ENCODE peak calls at places on chromosomes 3 and 15, in four cellular contexts. One of them, this sample, is unnamed. For H3K4me1, the result is how much of the 10 kb centered on the place peaks cover.

GRCh38 chr15:101198820-101199219 is 53.0 kb downstream of the CHSY1 start:
- DNase-seq in heart left ventricle: no peak
- DNase-seq in ascending aorta: no peak
- DNase-seq in upper lobe of left lung: no peak
- DNase-seq in this sample: no peak

GRCh38 chr3:23761440-23761896 is 44.3 kb upstream of the UBE2E1 start:
- DNase-seq in heart left ventricle: no peak
- DNase-seq in ascending aorta: no peak
- DNase-seq in upper lobe of left lung: no peak
- DNase-seq in this sample: no peak

GRCh38 chr15:98657721-98658120 is 9.4 kb downstream of the IGF1R start:
- DNase-seq in heart left ventricle: no peak
- DNase-seq in ascending aorta: no peak
- DNase-seq in upper lobe of left lung: no peak
- DNase-seq in this sample: no peak

GRCh38 chr3:67791620-67792019 is 137.2 kb upstream of the SUCLG2 start:
- DNase-seq in heart left ventricle: no peak
- DNase-seq in ascending aorta: no peak
- DNase-seq in upper lobe of left lung: no peak
- DNase-seq in this sample: no peak

GRCh38 chr3:171776411-171776810 is 33.9 kb downstream of the PLD1 start:
- DNase-seq in heart left ventricle: no peak
- DNase-seq in ascending aorta: no peak
- DNase-seq in upper lobe of left lung: no peak
- DNase-seq in this sample: no peak

GRCh38 chr3:156395961-156396700 is 158.8 kb downstream of the SSR3 start:
- DNase-seq in heart left ventricle: no peak
- DNase-seq in ascending aorta: no peak
- DNase-seq in upper lobe of left lung: no peak
- DNase-seq in this sample: no peak

GRCh38 chr3:14689247-14689980 is 14.5 kb downstream of the C3orf20 start:
- DNase-seq in heart left ventricle: no peak
- DNase-seq in ascending aorta: no peak
- DNase-seq in upper lobe of left lung: no peak
- DNase-seq in this sample: no peak

GRCh38 chr3:38755130-38755529 is 60.9 kb downstream of the SCN10A start:
- DNase-seq in heart left ventricle: no peak
- DNase-seq in ascending aorta: no peak
- DNase-seq in upper lobe of left lung: no peak
- DNase-seq in this sample: no peak

GRCh38 chr3:184551103-184551502 is 10.5 kb upstream of the EPHB3 start:
- DNase-seq in heart left ventricle: no peak
- DNase-seq in ascending aorta: no peak
- DNase-seq in upper lobe of left lung: peak
- DNase-seq in this sample: no peak

GRCh38 chr3:169297214-169297613 is 366.3 kb downstream of the MECOM start:
- DNase-seq in heart left ventricle: no peak
- DNase-seq in ascending aorta: no peak
- DNase-seq in upper lobe of left lung: no peak
- DNase-seq in this sample: no peak

GRCh38 chr3:169300436-169300835 is 363.1 kb downstream of the MECOM start:
- DNase-seq in heart left ventricle: no peak
- DNase-seq in ascending aorta: no peak
- DNase-seq in upper lobe of left lung: no peak
- DNase-seq in this sample: no peak

GRCh38 chr3:169299897-169300296 is 363.6 kb downstream of the MECOM start:
- DNase-seq in heart left ventricle: no peak
- DNase-seq in ascending aorta: no peak
- DNase-seq in upper lobe of left lung: no peak
- DNase-seq in this sample: no peak

GRCh38 chr3:169298247-169298992 is 365.1 kb downstream of the MECOM start:
- DNase-seq in heart left ventricle: no peak
- DNase-seq in ascending aorta: no peak
- DNase-seq in upper lobe of left lung: no peak
- DNase-seq in this sample: no peak

GRCh38 chr3:169299129-169299528 is 364.4 kb downstream of the MECOM start:
- DNase-seq in heart left ventricle: no peak
- DNase-seq in ascending aorta: no peak
- DNase-seq in upper lobe of left lung: peak
- DNase-seq in this sample: no peak
- H3K27ac ChIP-seq in heart left ventricle: peak
- H3K27ac ChIP-seq in ascending aorta: no peak
- H3K27ac ChIP-seq in upper lobe of left lung: peak
- H3K27ac ChIP-seq in this sample: no peak

DNA sequence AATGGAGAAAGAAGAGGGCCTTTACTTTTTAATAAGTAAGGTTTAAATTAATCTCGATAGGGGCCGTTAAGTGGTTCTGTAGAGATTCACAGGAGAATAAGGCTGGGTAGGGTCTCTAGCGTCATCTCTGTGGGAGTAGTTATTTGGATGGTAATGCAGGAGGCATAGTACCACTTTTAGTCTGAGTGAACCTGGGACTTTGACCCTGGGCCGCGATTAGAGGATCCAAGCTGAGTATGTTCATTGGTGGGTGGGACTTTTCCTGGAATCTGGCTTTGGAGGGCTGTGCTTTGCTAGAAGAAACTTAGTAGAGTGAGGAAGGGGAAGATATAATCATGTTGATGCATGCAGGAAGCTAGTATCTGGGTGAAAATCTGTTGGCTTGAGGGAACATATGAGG is 4.0 kb downstream of the LPP start:
- DNase-seq in heart left ventricle: no peak
- DNase-seq in ascending aorta: no peak
- DNase-seq in upper lobe of left lung: no peak
- DNase-seq in this sample: no peak
- H3K4me1 ChIP-seq in heart left ventricle: half or more
- H3K4me1 ChIP-seq in ascending aorta: under half
- H3K4me1 ChIP-seq in upper lobe of left lung: half or more
- H3K4me1 ChIP-seq in this sample: half or more

GRCh38 chr3:123448503-123449091 is at the start of gene ADCY5:
- DNase-seq in heart left ventricle: peak
- DNase-seq in ascending aorta: no peak
- DNase-seq in upper lobe of left lung: peak
- DNase-seq in this sample: peak
- H3K27ac ChIP-seq in heart left ventricle: peak
- H3K27ac ChIP-seq in ascending aorta: peak
- H3K27ac ChIP-seq in upper lobe of left lung: peak
- H3K27ac ChIP-seq in this sample: no peak

GRCh38 chr15:47340576-47340920 is 376.8 kb upstream of the SEMA6D start:
- DNase-seq in heart left ventricle: no peak
- DNase-seq in ascending aorta: no peak
- DNase-seq in upper lobe of left lung: no peak
- DNase-seq in this sample: no peak

GRCh38 chr15:47337836-47338235 is 379.5 kb upstream of the SEMA6D start:
- DNase-seq in heart left ventricle: no peak
- DNase-seq in ascending aorta: no peak
- DNase-seq in upper lobe of left lung: no peak
- DNase-seq in this sample: no peak

GRCh38 chr15:47337106-47337505 is 380.2 kb upstream of the SEMA6D start:
- DNase-seq in heart left ventricle: no peak
- DNase-seq in ascending aorta: no peak
- DNase-seq in upper lobe of left lung: no peak
- DNase-seq in this sample: no peak

GRCh38 chr15:47339800-47340575 is 377.3 kb upstream of the SEMA6D start:
- DNase-seq in heart left ventricle: no peak
- DNase-seq in ascending aorta: no peak
- DNase-seq in upper lobe of left lung: no peak
- DNase-seq in this sample: no peak

DNA sequence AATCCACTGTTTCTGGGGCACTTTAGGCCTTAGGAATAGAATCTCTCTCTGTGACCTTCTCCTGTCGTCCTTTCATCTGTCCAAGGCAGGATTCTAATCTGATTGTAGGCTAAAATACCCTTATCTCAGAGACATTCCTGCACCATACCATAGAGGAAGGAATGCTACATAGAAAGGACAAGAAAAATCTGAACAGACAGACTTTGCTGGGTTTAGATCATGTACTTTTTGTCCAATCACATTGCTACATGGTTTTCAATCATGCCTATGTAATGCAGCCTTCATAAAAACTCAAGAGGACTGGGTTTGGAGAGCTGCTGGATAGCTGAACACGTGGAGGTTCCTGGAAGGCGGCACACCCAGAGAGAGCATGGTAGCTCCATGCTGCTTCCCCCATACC is 378.5 kb upstream of the SEMA6D start:
- DNase-seq in heart left ventricle: no peak
- DNase-seq in ascending aorta: no peak
- DNase-seq in upper lobe of left lung: no peak
- DNase-seq in this sample: no peak
- H3K4me1 ChIP-seq in heart left ventricle: under half
- H3K4me1 ChIP-seq in ascending aorta: under half
- H3K4me1 ChIP-seq in upper lobe of left lung: under half
- H3K4me1 ChIP-seq in this sample: under half

GRCh38 chr3:111727843-111728565 is 131.1 kb upstream of the PHLDB2 start:
- DNase-seq in heart left ventricle: no peak
- DNase-seq in ascending aorta: no peak
- DNase-seq in upper lobe of left lung: no peak
- DNase-seq in this sample: no peak
- H3K27ac ChIP-seq in heart left ventricle: no peak
- H3K27ac ChIP-seq in ascending aorta: no peak
- H3K27ac ChIP-seq in upper lobe of left lung: no peak
- H3K27ac ChIP-seq in this sample: no peak

GRCh38 chr3:21059409-21059808 is 691.6 kb downstream of the ZNF385D start:
- DNase-seq in heart left ventricle: no peak
- DNase-seq in ascending aorta: no peak
- DNase-seq in upper lobe of left lung: no peak
- DNase-seq in this sample: no peak

GRCh38 chr3:21056293-21056692 is 694.7 kb downstream of the ZNF385D start:
- DNase-seq in heart left ventricle: no peak
- DNase-seq in ascending aorta: no peak
- DNase-seq in upper lobe of left lung: no peak
- DNase-seq in this sample: no peak

GRCh38 chr3:21049368-21050062 is 701.5 kb downstream of the ZNF385D start:
- DNase-seq in heart left ventricle: no peak
- DNase-seq in ascending aorta: no peak
- DNase-seq in upper lobe of left lung: no peak
- DNase-seq in this sample: no peak

GRCh38 chr3:21054064-21054463 is 696.9 kb downstream of the ZNF385D start:
- DNase-seq in heart left ventricle: no peak
- DNase-seq in ascending aorta: no peak
- DNase-seq in upper lobe of left lung: no peak
- DNase-seq in this sample: no peak

GRCh38 chr3:21055015-21055414 is 696.0 kb downstream of the ZNF385D start:
- DNase-seq in heart left ventricle: peak
- DNase-seq in ascending aorta: no peak
- DNase-seq in upper lobe of left lung: no peak
- DNase-seq in this sample: no peak
- H3K4me1 ChIP-seq in heart left ventricle: under half
- H3K4me1 ChIP-seq in ascending aorta: under half
- H3K4me1 ChIP-seq in upper lobe of left lung: under half
- H3K4me1 ChIP-seq in this sample: under half

DNA sequence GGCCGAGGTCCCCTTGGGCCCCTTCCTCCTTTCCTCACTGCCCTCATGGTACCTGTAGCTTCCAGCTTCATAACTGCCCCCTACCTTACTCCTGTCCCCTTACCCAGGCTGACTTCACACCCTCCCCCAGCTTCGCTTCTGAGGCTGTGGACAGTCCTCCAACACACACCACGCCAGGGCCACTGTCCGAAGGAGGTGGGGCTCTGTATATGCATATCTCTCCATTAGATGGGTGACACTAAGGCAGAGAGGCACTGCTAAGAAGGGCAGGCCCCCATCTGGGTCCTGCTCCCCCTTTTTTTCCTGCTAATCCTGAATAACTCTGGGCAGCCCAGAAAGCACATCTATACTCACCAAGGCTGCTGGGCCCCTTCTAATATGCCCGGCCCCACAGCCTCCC is 1.0 kb upstream of the COL7A1 start:
- DNase-seq in heart left ventricle: no peak
- DNase-seq in ascending aorta: no peak
- DNase-seq in upper lobe of left lung: no peak
- DNase-seq in this sample: no peak
- H3K27ac ChIP-seq in heart left ventricle: peak
- H3K27ac ChIP-seq in ascending aorta: peak
- H3K27ac ChIP-seq in upper lobe of left lung: no peak
- H3K27ac ChIP-seq in this sample: no peak

GRCh38 chr3:124810970-124811369 is 76.2 kb downstream of the ITGB5 start:
- DNase-seq in heart left ventricle: no peak
- DNase-seq in ascending aorta: no peak
- DNase-seq in upper lobe of left lung: no peak
- DNase-seq in this sample: no peak
- H3K4me1 ChIP-seq in heart left ventricle: half or more
- H3K4me1 ChIP-seq in ascending aorta: under half
- H3K4me1 ChIP-seq in upper lobe of left lung: under half
- H3K4me1 ChIP-seq in this sample: under half